ENCODE peak calls at places on chromosomes 1 and 21, in five cellular contexts. One of them, this sample, is unnamed.

GRCh38 chr1:161046574-161047167 is 894 bp upstream of the USF1 start:
- DNase-seq in AG09319: no peak
- DNase-seq in tibial nerve: no peak
- DNase-seq in right lobe of liver: no peak
- DNase-seq in fibroblast of the aortic adventitia: no peak
- DNase-seq in this sample: no peak

GRCh38 chr1:10451286-10451685 is 1.5 kb downstream of the CORT start:
- DNase-seq in AG09319: no peak
- DNase-seq in tibial nerve: no peak
- DNase-seq in right lobe of liver: no peak
- DNase-seq in fibroblast of the aortic adventitia: peak; percentile 68
- DNase-seq in this sample: no peak

GRCh38 chr1:228463559-228464455 is 23.4 kb upstream of the RNF187 start:
- DNase-seq in AG09319: no peak
- DNase-seq in tibial nerve: no peak
- DNase-seq in right lobe of liver: no peak
- DNase-seq in fibroblast of the aortic adventitia: peak; percentile 44
- DNase-seq in this sample: no peak

GRCh38 chr1:154608522-154609294 is 722 bp upstream of the ADAR start:
- DNase-seq in AG09319: no peak
- DNase-seq in tibial nerve: peak; percentile 25
- DNase-seq in right lobe of liver: no peak
- DNase-seq in fibroblast of the aortic adventitia: peak; percentile 59
- DNase-seq in this sample: no peak

GRCh38 chr21:27580276-27580675 is 613.4 kb upstream of the ADAMTS5 start:
- DNase-seq in AG09319: no peak
- DNase-seq in tibial nerve: no peak
- DNase-seq in right lobe of liver: no peak
- DNase-seq in fibroblast of the aortic adventitia: peak; percentile 57
- DNase-seq in this sample: no peak

GRCh38 chr1:27563407-27564263 is 40.3 kb downstream of the AHDC1 start:
- DNase-seq in AG09319: no peak
- DNase-seq in tibial nerve: no peak
- DNase-seq in right lobe of liver: peak; percentile 96
- DNase-seq in fibroblast of the aortic adventitia: peak; percentile 57
- DNase-seq in this sample: no peak

GRCh38 chr1:246068619-246069509 is 438.2 kb downstream of the SMYD3 start:
- DNase-seq in AG09319: no peak
- DNase-seq in tibial nerve: no peak
- DNase-seq in right lobe of liver: no peak
- DNase-seq in fibroblast of the aortic adventitia: no peak
- DNase-seq in this sample: no peak

GRCh38 chr1:115685029-115685705 is 43.4 kb downstream of the VANGL1 start:
- DNase-seq in AG09319: no peak
- DNase-seq in tibial nerve: no peak
- DNase-seq in right lobe of liver: no peak
- DNase-seq in fibroblast of the aortic adventitia: no peak
- DNase-seq in this sample: no peak

GRCh38 chr1:230544758-230545157 is 97.5 kb upstream of the COG2 start:
- DNase-seq in AG09319: no peak
- DNase-seq in tibial nerve: no peak
- DNase-seq in right lobe of liver: no peak
- DNase-seq in fibroblast of the aortic adventitia: no peak
- DNase-seq in this sample: no peak

GRCh38 chr21:41142051-41142795 is 25.7 kb upstream of the BACE2 start:
- DNase-seq in AG09319: no peak
- DNase-seq in tibial nerve: peak; percentile 38
- DNase-seq in right lobe of liver: no peak
- DNase-seq in fibroblast of the aortic adventitia: peak; percentile 77
- DNase-seq in this sample: no peak
- TF ChIP-seq CTCF in AG09319: no peak
- TF ChIP-seq CTCF in tibial nerve: no peak
- TF ChIP-seq CTCF in right lobe of liver: no peak
- TF ChIP-seq CTCF in fibroblast of the aortic adventitia: no peak
- TF ChIP-seq CTCF in this sample: peak; percentile 18

GRCh38 chr1:12143631-12144155 is 23.1 kb upstream of the TNFRSF1B start:
- DNase-seq in AG09319: peak; percentile 93
- DNase-seq in tibial nerve: peak; percentile 70
- DNase-seq in right lobe of liver: peak; percentile 79
- DNase-seq in fibroblast of the aortic adventitia: peak; percentile 87
- DNase-seq in this sample: no peak
- TF ChIP-seq CTCF in AG09319: no peak
- TF ChIP-seq CTCF in tibial nerve: no peak
- TF ChIP-seq CTCF in right lobe of liver: no peak
- TF ChIP-seq CTCF in fibroblast of the aortic adventitia: no peak
- TF ChIP-seq CTCF in this sample: peak; percentile 37

GRCh38 chr1:22636369-22636768 is at the start of gene C1QA:
- DNase-seq in AG09319: no peak
- DNase-seq in tibial nerve: peak; percentile 43
- DNase-seq in right lobe of liver: peak; percentile 76
- DNase-seq in fibroblast of the aortic adventitia: no peak
- DNase-seq in this sample: no peak
- TF ChIP-seq CTCF in AG09319: no peak
- TF ChIP-seq CTCF in tibial nerve: no peak
- TF ChIP-seq CTCF in right lobe of liver: no peak
- TF ChIP-seq CTCF in fibroblast of the aortic adventitia: no peak
- TF ChIP-seq CTCF in this sample: no peak

GRCh38 chr1:241470361-241470760 is 49.2 kb downstream of the FH start:
- DNase-seq in AG09319: no peak
- DNase-seq in tibial nerve: no peak
- DNase-seq in right lobe of liver: no peak
- DNase-seq in fibroblast of the aortic adventitia: no peak
- DNase-seq in this sample: no peak

GRCh38 chr1:241462371-241462770 is 57.2 kb downstream of the FH start:
- DNase-seq in AG09319: no peak
- DNase-seq in tibial nerve: no peak
- DNase-seq in right lobe of liver: no peak
- DNase-seq in fibroblast of the aortic adventitia: no peak
- DNase-seq in this sample: no peak

GRCh38 chr1:241465673-241466072 is 53.9 kb downstream of the FH start:
- DNase-seq in AG09319: no peak
- DNase-seq in tibial nerve: no peak
- DNase-seq in right lobe of liver: no peak
- DNase-seq in fibroblast of the aortic adventitia: no peak
- DNase-seq in this sample: no peak

GRCh38 chr1:241460098-241460873 is 59.3 kb downstream of the FH start:
- DNase-seq in AG09319: no peak
- DNase-seq in tibial nerve: no peak
- DNase-seq in right lobe of liver: no peak
- DNase-seq in fibroblast of the aortic adventitia: no peak
- DNase-seq in this sample: no peak

DNA sequence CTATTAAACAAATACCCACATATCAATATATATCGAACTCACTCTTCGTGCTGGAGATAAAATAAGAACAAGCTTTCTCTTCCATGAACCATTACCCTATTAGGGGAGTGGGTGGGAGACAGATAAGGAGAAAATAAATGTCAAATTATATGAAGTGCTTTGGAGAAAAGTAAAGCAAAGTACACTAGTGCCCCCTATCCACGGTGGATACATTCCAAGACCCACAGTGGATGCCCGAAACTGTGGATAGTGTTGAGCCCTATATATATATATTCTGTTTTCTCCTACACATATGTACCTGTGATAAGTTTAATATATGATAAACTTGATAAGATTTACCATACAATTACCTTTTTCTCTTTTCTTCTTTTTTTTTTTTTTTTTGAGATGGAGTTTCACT is 54.6 kb downstream of the FH start:
- DNase-seq in AG09319: no peak
- DNase-seq in tibial nerve: no peak
- DNase-seq in right lobe of liver: no peak
- DNase-seq in fibroblast of the aortic adventitia: no peak
- DNase-seq in this sample: no peak
- TF ChIP-seq CTCF in AG09319: no peak
- TF ChIP-seq CTCF in tibial nerve: no peak
- TF ChIP-seq CTCF in right lobe of liver: no peak
- TF ChIP-seq CTCF in fibroblast of the aortic adventitia: no peak
- TF ChIP-seq CTCF in this sample: peak; percentile 55

GRCh38 chr1:185991266-185991665 is 257.1 kb downstream of the HMCN1 start:
- DNase-seq in AG09319: no peak
- DNase-seq in tibial nerve: no peak
- DNase-seq in right lobe of liver: no peak
- DNase-seq in fibroblast of the aortic adventitia: no peak
- DNase-seq in this sample: no peak

GRCh38 chr1:185998391-185998790 is 264.2 kb downstream of the HMCN1 start:
- DNase-seq in AG09319: no peak
- DNase-seq in tibial nerve: no peak
- DNase-seq in right lobe of liver: no peak
- DNase-seq in fibroblast of the aortic adventitia: no peak
- DNase-seq in this sample: no peak

GRCh38 chr1:185996211-185996610 is 262.0 kb downstream of the HMCN1 start:
- DNase-seq in AG09319: peak; percentile 25
- DNase-seq in tibial nerve: peak; percentile 64
- DNase-seq in right lobe of liver: no peak
- DNase-seq in fibroblast of the aortic adventitia: peak; percentile 84
- DNase-seq in this sample: no peak
- TF ChIP-seq CTCF in AG09319: no peak
- TF ChIP-seq CTCF in tibial nerve: no peak
- TF ChIP-seq CTCF in right lobe of liver: no peak
- TF ChIP-seq CTCF in fibroblast of the aortic adventitia: no peak
- TF ChIP-seq CTCF in this sample: no peak

DNA sequence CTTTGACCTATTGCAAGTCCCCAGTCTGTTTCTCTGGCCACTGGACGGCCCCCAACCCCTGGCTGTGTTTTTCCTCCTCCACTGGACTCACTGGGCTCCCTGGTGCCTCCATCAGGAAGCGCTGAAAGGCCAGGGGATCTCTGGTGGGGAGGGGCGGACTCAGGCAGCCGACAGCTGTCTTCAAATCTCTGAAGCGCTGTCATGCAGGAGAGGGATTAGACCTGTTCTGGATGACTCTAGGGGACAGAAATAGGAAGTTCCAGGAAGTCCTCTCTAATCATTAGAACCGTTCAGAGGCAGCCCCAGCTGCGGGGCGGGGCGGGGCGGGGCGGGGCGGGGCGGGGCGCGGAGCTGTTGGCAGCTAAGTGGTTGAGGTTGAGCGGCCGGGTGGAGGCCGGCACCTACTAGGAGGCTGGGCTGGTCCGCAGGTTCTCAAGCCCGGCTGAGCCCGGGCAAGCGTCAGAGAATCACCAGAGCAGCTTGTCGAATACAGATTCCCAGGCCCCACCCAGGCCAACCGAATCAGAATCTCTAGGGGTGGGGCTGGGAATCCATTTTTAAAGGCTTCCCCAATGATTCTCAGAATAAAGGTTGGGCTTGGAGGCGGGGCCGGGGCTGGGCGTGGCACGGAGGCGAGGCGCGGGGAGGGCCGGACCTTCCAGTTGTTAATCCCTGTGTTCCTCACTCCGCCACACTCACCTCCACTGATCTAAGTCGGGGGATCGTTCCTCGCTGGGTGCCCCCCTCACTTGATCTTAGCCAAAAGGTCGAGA is 11.4 kb upstream of the PHLDA3 start:
- DNase-seq in AG09319: no peak
- DNase-seq in tibial nerve: peak; percentile 76
- DNase-seq in right lobe of liver: peak; percentile 82
- DNase-seq in fibroblast of the aortic adventitia: peak; percentile 69
- DNase-seq in this sample: no peak
- TF ChIP-seq CTCF in AG09319: peak; percentile 4
- TF ChIP-seq CTCF in tibial nerve: no peak
- TF ChIP-seq CTCF in right lobe of liver: no peak
- TF ChIP-seq CTCF in fibroblast of the aortic adventitia: no peak
- TF ChIP-seq CTCF in this sample: peak; percentile 35

DNA sequence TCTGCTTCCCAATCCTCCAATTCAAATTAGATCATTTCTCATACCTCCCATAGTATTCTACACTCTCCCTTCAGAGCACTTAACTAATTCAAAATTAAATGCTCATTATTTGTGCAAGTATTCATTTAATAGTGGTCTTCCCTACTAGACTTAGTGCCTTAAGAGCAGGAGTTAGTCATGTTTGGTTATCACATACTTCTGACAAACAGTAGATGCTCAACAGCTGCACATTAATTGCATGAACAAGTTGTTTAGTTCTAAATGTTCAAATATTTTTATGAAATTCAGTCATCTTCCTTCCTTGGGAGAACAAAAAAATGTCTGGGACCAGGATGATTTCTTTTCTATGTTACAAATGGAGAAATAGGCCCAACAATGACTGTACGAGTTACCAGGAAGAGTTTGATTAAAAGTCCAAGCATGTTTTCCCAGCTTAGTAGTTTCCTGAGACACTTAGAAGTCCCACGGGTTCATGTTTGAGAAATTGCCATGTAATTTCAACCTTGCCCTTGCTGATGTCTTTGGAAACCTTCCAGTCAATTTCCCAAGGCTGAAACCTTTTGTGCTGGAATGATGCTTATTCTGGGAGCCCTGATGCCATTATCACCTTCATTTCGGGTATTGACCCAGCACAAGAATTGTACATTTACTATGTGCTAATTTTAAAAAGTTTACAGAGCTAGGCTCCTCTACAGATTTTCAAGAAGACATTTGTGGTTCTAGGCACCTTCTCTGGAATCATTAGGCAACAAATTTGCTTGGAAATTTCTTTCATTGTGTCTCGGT is 437.9 kb upstream of the PLXNA2 start:
- DNase-seq in AG09319: no peak
- DNase-seq in tibial nerve: no peak
- DNase-seq in right lobe of liver: no peak
- DNase-seq in fibroblast of the aortic adventitia: peak; percentile 4
- DNase-seq in this sample: no peak
- TF ChIP-seq CTCF in AG09319: no peak
- TF ChIP-seq CTCF in tibial nerve: no peak
- TF ChIP-seq CTCF in right lobe of liver: no peak
- TF ChIP-seq CTCF in fibroblast of the aortic adventitia: no peak
- TF ChIP-seq CTCF in this sample: no peak

GRCh38 chr1:62962794-62963776 is 179.2 kb downstream of the ATG4C start:
- DNase-seq in AG09319: peak; percentile 1
- DNase-seq in tibial nerve: peak; percentile 28
- DNase-seq in right lobe of liver: no peak
- DNase-seq in fibroblast of the aortic adventitia: peak; percentile 50
- DNase-seq in this sample: no peak
- TF ChIP-seq CTCF in AG09319: peak; percentile 56
- TF ChIP-seq CTCF in tibial nerve: peak; percentile 34
- TF ChIP-seq CTCF in right lobe of liver: peak; percentile 59
- TF ChIP-seq CTCF in fibroblast of the aortic adventitia: peak; percentile 60
- TF ChIP-seq CTCF in this sample: peak; percentile 84